ENCODE peak calls at places on chromosomes 6 and 20, in five cellular contexts. K, M, R, W and H are unnamed samples.

GRCh38 chr6:76681781-76682180 is 609.3 kb upstream of the IMPG1 start:
- DNase-seq in K (no peak), M (no peak), R (no peak), W (no peak), H (no peak)

GRCh38 chr6:84466521-84466920 is 239.1 kb upstream of the CEP162 start:
- DNase-seq in K (no peak), M (no peak), R (no peak), W (peak), H (no peak)

GRCh38 chr20:63782051-63782471 is 42.5 kb downstream of the SLC2A4RG start:
- DNase-seq in K (no peak), M (peak), R (peak), W (no peak), H (no peak)

GRCh38 chr20:8527998-8528397 is 395.9 kb downstream of the PLCB1 start:
- DNase-seq in K (no peak), M (no peak), R (peak), W (no peak), H (no peak)

GRCh38 chr6:130928993-130929678 is 101.9 kb downstream of the SMLR1 start:
- DNase-seq in K (no peak), M (no peak), R (no peak), W (no peak), H (no peak)

GRCh38 chr6:45387236-45387635 is 9.5 kb upstream of the SUPT3H start:
- DNase-seq in K (no peak), M (no peak), R (no peak), W (no peak), H (no peak)

GRCh38 chr20:63029358-63030121 is 22.8 kb upstream of the BHLHE23 start:
- DNase-seq in K (no peak), M (no peak), R (no peak), W (no peak), H (no peak)

GRCh38 chr20:38298768-38299288 is 5.1 kb upstream of the BPI start:
- DNase-seq in K (peak), M (no peak), R (no peak), W (no peak), H (peak)

GRCh38 chr20:7741866-7742265 is 198.4 kb downstream of the HAO1 start:
- DNase-seq in K (no peak), M (no peak), R (no peak), W (no peak), H (no peak)

GRCh38 chr20:43055181-43055884 is 134.4 kb downstream of the PTPRT start:
- DNase-seq in K (no peak), M (no peak), R (no peak), W (no peak), H (no peak)

GRCh38 chr6:45568626-45569025 is 190.9 kb upstream of the SUPT3H start:
- DNase-seq in K (no peak), M (no peak), R (no peak), W (no peak), H (no peak)

GRCh38 chr20:45329497-45330319 is 18.5 kb downstream of the SDC4 start:
- DNase-seq in K (no peak), M (no peak), R (no peak), W (no peak), H (no peak)

GRCh38 chr6:118768904-118769325 is 117.5 kb upstream of the CEP85L start:
- DNase-seq in K (no peak), M (no peak), R (no peak), W (no peak), H (peak)

GRCh38 chr6:27176096-27176495 is 71.4 kb upstream of the PRSS16 start:
- DNase-seq in K (peak), M (no peak), R (no peak), W (no peak), H (peak)

GRCh38 chr6:6884193-6884627 is 223.6 kb upstream of the RREB1 start:
- DNase-seq in K (no peak), M (no peak), R (no peak), W (no peak), H (no peak)

GRCh38 chr20:37934634-37935010 is 31.7 kb downstream of the VSTM2L start:
- DNase-seq in K (no peak), M (no peak), R (no peak), W (no peak), H (no peak)

GRCh38 chr6:37920667-37921066 is 101.1 kb downstream of the ZFAND3 start:
- DNase-seq in K (no peak), M (peak), R (no peak), W (no peak), H (no peak)

GRCh38 chr6:118982256-118982911 is 47.4 kb upstream of the MCM9 start:
- DNase-seq in K (no peak), M (no peak), R (no peak), W (no peak), H (no peak)

GRCh38 chr6:37262446-37263026 is 4.6 kb upstream of the TMEM217 start:
- DNase-seq in K (no peak), M (no peak), R (no peak), W (no peak), H (no peak)

GRCh38 chr6:7107578-7108195 is at the start of gene RREB1:
- DNase-seq in K (peak), M (peak), R (no peak), W (peak), H (peak)

GRCh38 chr6:155895641-155896040 is 440.0 kb upstream of the NOX3 start:
- DNase-seq in K (no peak), M (no peak), R (no peak), W (no peak), H (no peak)

GRCh38 chr6:165636415-165637048 is 26.5 kb downstream of the PDE10A start:
- DNase-seq in K (no peak), M (no peak), R (no peak), W (no peak), H (no peak)

GRCh38 chr6:28491984-28492317 is 23.6 kb downstream of the GPX6 start:
- DNase-seq in K (no peak), M (no peak), R (no peak), W (no peak), H (no peak)

GRCh38 chr20:32052792-32053362 is 835 bp downstream of the HCK start:
- DNase-seq in K (no peak), M (no peak), R (no peak), W (no peak), H (peak)

GRCh38 chr6:109441069-109441816 is 719 bp downstream of the SMPD2 start:
- DNase-seq in K (peak), M (peak), R (no peak), W (peak), H (peak)

GRCh38 chr6:24757610-24758009 is 17.1 kb upstream of the GMNN start:
- DNase-seq in K (no peak), M (no peak), R (no peak), W (no peak), H (peak)

GRCh38 chr6:131281471-131282270 is 146.4 kb downstream of the AKAP7 start:
- DNase-seq in K (no peak), M (no peak), R (no peak), W (no peak), H (peak)

GRCh38 chr6:68364276-68364785 is 270.8 kb upstream of the ADGRB3 start:
- DNase-seq in K (no peak), M (no peak), R (no peak), W (no peak), H (no peak)

GRCh38 chr6:89547286-89547685 is 91.3 kb downstream of the LYRM2 start:
- DNase-seq in K (no peak), M (no peak), R (no peak), W (no peak), H (no peak)

GRCh38 chr6:143619844-143620243 is 57.9 kb upstream of the PHACTR2 start:
- DNase-seq in K (no peak), M (peak), R (no peak), W (no peak), H (no peak)

GRCh38 chr20:3203315-3204123 is 963 bp downstream of the DDRGK1 start:
- DNase-seq in K (peak), M (peak), R (no peak), W (peak), H (peak)

GRCh38 chr6:116536216-116536621 is 9.3 kb downstream of the TRAPPC3L start:
- DNase-seq in K (peak), M (peak), R (no peak), W (peak), H (peak)

GRCh38 chr6:27178860-27179259 is 68.6 kb upstream of the PRSS16 start:
- DNase-seq in K (no peak), M (no peak), R (no peak), W (no peak), H (no peak)

GRCh38 chr6:148985499-148985898 is 238.7 kb downstream of the UST start:
- DNase-seq in K (no peak), M (no peak), R (no peak), W (no peak), H (no peak)

GRCh38 chr6:100614386-100614785 is 149.7 kb upstream of the SIM1 start:
- DNase-seq in K (no peak), M (no peak), R (no peak), W (no peak), H (no peak)

GRCh38 chr20:45336530-45337366 is 11.5 kb downstream of the SDC4 start:
- DNase-seq in K (no peak), M (peak), R (no peak), W (no peak), H (no peak)

GRCh38 chr6:144077881-144078280 is 17.5 kb downstream of the SF3B5 start:
- DNase-seq in K (no peak), M (no peak), R (no peak), W (peak), H (no peak)

DNA sequence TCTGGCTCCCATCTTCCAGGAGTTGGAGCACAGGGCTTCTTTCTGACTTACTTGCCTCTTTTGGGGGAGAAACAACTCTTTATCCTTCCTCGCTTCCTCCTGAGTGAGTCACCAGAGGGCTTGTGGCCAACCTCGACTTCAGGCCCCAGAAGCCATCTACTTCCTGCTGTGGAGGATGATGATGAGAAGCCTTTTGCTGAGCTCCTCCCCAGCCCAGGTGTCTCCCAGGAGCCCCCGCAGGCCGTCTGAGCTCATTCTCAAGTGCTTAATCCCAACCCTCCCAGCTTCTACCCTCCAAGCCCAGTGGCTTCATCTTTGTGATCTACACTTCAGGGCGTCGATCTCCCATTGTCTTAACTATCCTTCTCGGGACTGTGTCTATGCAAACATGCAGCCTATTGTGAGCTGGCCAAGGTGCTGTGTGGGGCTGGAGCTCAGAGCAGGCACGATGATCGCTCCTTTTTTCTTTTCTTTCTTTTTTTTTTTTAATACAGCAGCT is 27.9 kb downstream of the SDCBP2 start:
- DNase-seq in K (no peak), M (no peak), R (no peak), W (peak), H (peak)
- TF ChIP-seq REST in K (no peak), M (no peak), R (no peak), W (no peak), H (no peak)

GRCh38 chr6:137261393-137262154 is 42.4 kb upstream of the IFNGR1 start:
- DNase-seq in K (no peak), M (peak), R (peak), W (no peak), H (no peak)
- TF ChIP-seq GABPA in K (no peak), M (no peak), R (peak), W (no peak), H (no peak)

DNA sequence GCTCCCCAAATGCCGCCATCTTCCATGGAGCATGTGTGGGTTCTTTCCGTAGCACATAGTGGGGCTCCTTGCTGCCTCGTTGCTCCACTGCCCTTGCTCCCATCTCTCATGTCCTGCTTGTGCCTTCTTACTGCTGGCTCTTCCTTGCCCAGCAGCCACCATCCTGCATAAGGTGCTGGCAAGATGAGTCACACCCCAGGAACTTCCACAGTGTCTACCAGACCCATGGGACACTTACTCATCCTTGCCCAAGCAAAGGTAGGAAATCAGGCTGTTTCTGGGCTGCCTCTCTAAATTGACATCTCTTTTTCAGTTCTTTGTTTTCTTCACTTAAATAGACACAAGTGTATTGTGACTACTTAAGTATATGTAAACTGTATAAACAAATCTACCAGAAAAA is 39.4 kb upstream of the RGS17 start:
- DNase-seq in K (no peak), M (no peak), R (no peak), W (no peak), H (no peak)
- TF ChIP-seq REST in K (no peak), M (no peak), R (no peak), W (no peak), H (no peak)

GRCh38 chr20:10696650-10697049 is 22.9 kb upstream of the JAG1 start:
- DNase-seq in K (no peak), M (peak), R (no peak), W (peak), H (peak)

GRCh38 chr20:10699941-10700340 is 26.1 kb upstream of the JAG1 start:
- DNase-seq in K (no peak), M (no peak), R (no peak), W (no peak), H (no peak)

GRCh38 chr20:10701607-10702006 is 27.8 kb upstream of the JAG1 start:
- DNase-seq in K (no peak), M (no peak), R (no peak), W (no peak), H (no peak)

DNA sequence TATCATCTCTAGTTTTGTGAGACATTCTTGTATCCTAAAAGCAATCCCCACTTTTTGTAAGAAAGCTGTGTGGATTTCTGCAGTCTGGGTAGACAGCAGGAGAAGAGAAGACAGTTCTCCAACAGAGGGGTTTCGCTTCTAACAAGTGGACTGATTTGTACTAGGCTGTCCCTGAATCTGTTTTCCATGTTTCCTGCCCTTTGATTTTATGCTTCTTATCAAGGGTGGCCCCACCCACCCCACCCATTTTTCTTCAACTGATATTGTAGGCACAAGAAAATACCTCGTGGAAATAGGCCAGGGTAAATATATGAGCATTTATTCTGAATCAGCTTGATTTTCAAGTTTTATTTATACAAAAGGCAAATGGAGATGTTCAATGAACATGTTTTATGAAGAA is 25.7 kb upstream of the JAG1 start:
- DNase-seq in K (no peak), M (no peak), R (no peak), W (no peak), H (no peak)
- TF ChIP-seq GABPA in K (no peak), M (no peak), R (no peak), W (no peak), H (no peak)